ENCODE peak calls at places on chromosomes 2 and 18, in eight cellular contexts. K, N, M, V, Y, W, X and A are unnamed samples.

GRCh38 chr2:9964334-9964980 is 13.0 kb downstream of the GRHL1 start:
- DNase-seq in K (no peak), N (no peak), M (no peak), V (no peak), Y (no peak), W (no peak), X (no peak), A (no peak)

GRCh38 chr2:67783026-67783425 is 279.8 kb downstream of the C1D start:
- DNase-seq in K (no peak), N (no peak), M (no peak), V (no peak), Y (no peak), W (no peak), X (no peak), A (no peak)

GRCh38 chr18:75563150-75563549 is 135.6 kb upstream of the SMIM21 start:
- DNase-seq in K (no peak), N (no peak), M (no peak), V (no peak), Y (no peak), W (no peak), X (no peak), A (no peak)

GRCh38 chr18:61414116-61414515 is 80.9 kb downstream of the CDH20 start:
- DNase-seq in K (no peak), N (no peak), M (no peak), V (no peak), Y (no peak), W (no peak), X (no peak), A (no peak)

GRCh38 chr2:224407241-224407680 is 5.4 kb upstream of the FAM124B start:
- DNase-seq in K (no peak), N (no peak), M (no peak), V (no peak), Y (no peak), W (peak), X (no peak), A (no peak)

GRCh38 chr2:101998556-101999121 is 6.9 kb downstream of the IL1R2 start:
- DNase-seq in K (no peak), N (no peak), M (no peak), V (no peak), Y (no peak), W (no peak), X (no peak), A (peak)

GRCh38 chr2:10448208-10448645 is at the start of gene ODC1:
- DNase-seq in K (peak), N (peak), M (peak), V (peak), Y (peak), W (peak), X (no peak), A (peak)

GRCh38 chr2:45170976-45171514 is 161.8 kb upstream of the SIX2 start:
- DNase-seq in K (no peak), N (no peak), M (no peak), V (no peak), Y (no peak), W (no peak), X (no peak), A (no peak)

GRCh38 chr2:205902041-205902898 is 183.7 kb downstream of the INO80D start:
- DNase-seq in K (peak), N (peak), M (no peak), V (no peak), Y (peak), W (no peak), X (no peak), A (no peak)

GRCh38 chr2:188979119-188979729 is 5.1 kb downstream of the COL3A1 start:
- DNase-seq in K (no peak), N (no peak), M (no peak), V (no peak), Y (no peak), W (no peak), X (no peak), A (no peak)

GRCh38 chr18:74579704-74580103 is 18.0 kb upstream of the ZNF407 start:
- DNase-seq in K (no peak), N (no peak), M (peak), V (no peak), Y (no peak), W (no peak), X (no peak), A (no peak)

GRCh38 chr2:196166876-196167275 is 4.5 kb downstream of the STK17B start:
- DNase-seq in K (no peak), N (no peak), M (no peak), V (no peak), Y (no peak), W (peak), X (no peak), A (peak)

GRCh38 chr2:54500404-54501147 is 44.4 kb downstream of the SPTBN1 start:
- DNase-seq in K (no peak), N (no peak), M (no peak), V (no peak), Y (no peak), W (no peak), X (no peak), A (no peak)

GRCh38 chr2:130374587-130375290 is 18.9 kb downstream of the PTPN18 start:
- DNase-seq in K (no peak), N (no peak), M (no peak), V (no peak), Y (no peak), W (no peak), X (no peak), A (no peak)

GRCh38 chr2:231795525-231796327 is 9.5 kb downstream of the COPS7B start:
- DNase-seq in K (peak), N (no peak), M (no peak), V (peak), Y (peak), W (peak), X (no peak), A (peak)

GRCh38 chr2:63047534-63048281 is 2.9 kb upstream of the OTX1 start:
- DNase-seq in K (no peak), N (no peak), M (peak), V (no peak), Y (peak), W (no peak), X (no peak), A (peak)

GRCh38 chr2:217956895-217957457 is 45.8 kb downstream of the TNS1 start:
- DNase-seq in K (no peak), N (no peak), M (no peak), V (no peak), Y (no peak), W (no peak), X (no peak), A (no peak)

GRCh38 chr2:65349863-65350262 is 82.5 kb downstream of the SPRED2 start:
- DNase-seq in K (no peak), N (peak), M (no peak), V (no peak), Y (peak), W (peak), X (no peak), A (no peak)

GRCh38 chr18:8951491-8951890 is 151.0 kb upstream of the NDUFV2 start:
- DNase-seq in K (no peak), N (peak), M (no peak), V (no peak), Y (no peak), W (no peak), X (no peak), A (no peak)

GRCh38 chr2:239265681-239266435 is 135.0 kb downstream of the HDAC4 start:
- DNase-seq in K (no peak), N (no peak), M (no peak), V (no peak), Y (no peak), W (no peak), X (no peak), A (no peak)

GRCh38 chr2:96555146-96555610 is 18.6 kb downstream of the ARID5A start:
- DNase-seq in K (no peak), N (no peak), M (no peak), V (no peak), Y (no peak), W (no peak), X (no peak), A (no peak)

GRCh38 chr2:165539985-165540384 is 70.5 kb downstream of the CSRNP3 start:
- DNase-seq in K (no peak), N (no peak), M (no peak), V (no peak), Y (no peak), W (no peak), X (no peak), A (no peak)

GRCh38 chr2:69291004-69291650 is 95.9 kb downstream of the GFPT1 start:
- DNase-seq in K (peak), N (no peak), M (no peak), V (no peak), Y (no peak), W (no peak), X (no peak), A (no peak)

GRCh38 chr2:117980381-117980780 is 33.5 kb downstream of the CCDC93 start:
- DNase-seq in K (no peak), N (no peak), M (no peak), V (no peak), Y (no peak), W (no peak), X (no peak), A (no peak)

GRCh38 chr2:110120171-110121051 is 4.8 kb upstream of the MALL start:
- DNase-seq in K (no peak), N (no peak), M (no peak), V (no peak), Y (no peak), W (peak), X (no peak), A (no peak)

GRCh38 chr2:101253713-101254085 is 1.0 kb downstream of the CNOT11 start:
- DNase-seq in K (no peak), N (no peak), M (no peak), V (no peak), Y (no peak), W (peak), X (no peak), A (peak)

GRCh38 chr2:133477614-133477990 is 90.7 kb downstream of the NCKAP5 start:
- DNase-seq in K (no peak), N (no peak), M (no peak), V (no peak), Y (no peak), W (no peak), X (no peak), A (no peak)

GRCh38 chr2:113716291-113716690 is 40.2 kb downstream of the SLC35F5 start:
- DNase-seq in K (no peak), N (no peak), M (no peak), V (no peak), Y (no peak), W (no peak), X (no peak), A (no peak)

GRCh38 chr2:191869178-191869577 is 22.3 kb upstream of the CAVIN2 start:
- DNase-seq in K (peak), N (peak), M (peak), V (peak), Y (no peak), W (peak), X (peak), A (peak)

GRCh38 chr18:67385455-67385854 is 131.1 kb downstream of the DSEL start:
- DNase-seq in K (peak), N (no peak), M (no peak), V (no peak), Y (no peak), W (peak), X (no peak), A (no peak)

GRCh38 chr2:60523987-60524386 is 29.5 kb downstream of the BCL11A start:
- DNase-seq in K (no peak), N (no peak), M (no peak), V (no peak), Y (no peak), W (no peak), X (no peak), A (no peak)

GRCh38 chr2:152445375-152445774 is 110.4 kb downstream of the FMNL2 start:
- DNase-seq in K (no peak), N (no peak), M (no peak), V (no peak), Y (no peak), W (no peak), X (no peak), A (no peak)

DNA sequence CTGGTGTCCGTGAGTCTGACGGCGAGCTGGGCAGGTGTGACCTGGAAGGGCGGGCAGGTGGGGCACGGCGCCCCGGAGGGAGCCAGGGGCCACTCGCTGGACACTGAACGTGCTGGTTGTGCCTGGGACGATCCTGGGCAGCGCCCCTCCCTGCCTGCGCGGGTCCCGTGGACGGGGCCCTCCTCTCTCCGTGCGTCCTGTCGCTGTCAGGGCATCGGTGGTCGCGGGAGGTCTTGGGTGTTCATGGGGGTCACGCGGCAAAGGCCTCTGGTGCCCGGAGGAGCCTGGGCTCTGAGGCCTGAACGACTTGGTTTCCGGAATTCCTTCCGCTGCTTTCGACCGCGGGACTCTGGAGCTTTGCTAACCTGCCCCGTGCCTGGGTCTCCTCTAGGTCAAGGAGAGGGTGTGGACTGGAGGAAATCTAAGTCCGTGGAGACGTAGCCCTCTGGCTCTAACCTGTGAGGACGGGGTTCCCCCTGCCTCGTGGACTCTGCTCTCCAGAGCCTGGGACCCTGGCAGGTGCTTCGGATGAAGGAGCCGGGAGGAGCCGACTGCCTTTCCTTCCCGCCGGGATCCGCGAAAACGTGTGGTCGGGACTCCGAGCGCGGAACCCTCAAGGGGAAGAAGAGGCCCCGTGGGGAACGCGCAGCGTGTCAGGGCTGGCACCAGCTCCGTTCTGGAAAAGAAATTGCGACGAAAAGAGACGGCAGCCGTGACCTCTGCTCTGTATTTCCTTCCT is 14.7 kb downstream of the SOX11 start:
- DNase-seq in K (no peak), N (no peak), M (no peak), V (no peak), Y (peak), W (no peak), X (no peak), A (no peak)
- TF ChIP-seq MAX in K (no peak), N (no peak), M (no peak), V (no peak), Y (no peak), W (no peak), X (peak), A (no peak)

GRCh38 chr2:49954074-49954473 is 799.8 kb upstream of the FSHR start:
- DNase-seq in K (no peak), N (no peak), M (no peak), V (no peak), Y (no peak), W (no peak), X (no peak), A (no peak)
- TF ChIP-seq MAX in K (no peak), N (no peak), M (no peak), V (no peak), Y (no peak), W (no peak), X (no peak), A (no peak)

DNA sequence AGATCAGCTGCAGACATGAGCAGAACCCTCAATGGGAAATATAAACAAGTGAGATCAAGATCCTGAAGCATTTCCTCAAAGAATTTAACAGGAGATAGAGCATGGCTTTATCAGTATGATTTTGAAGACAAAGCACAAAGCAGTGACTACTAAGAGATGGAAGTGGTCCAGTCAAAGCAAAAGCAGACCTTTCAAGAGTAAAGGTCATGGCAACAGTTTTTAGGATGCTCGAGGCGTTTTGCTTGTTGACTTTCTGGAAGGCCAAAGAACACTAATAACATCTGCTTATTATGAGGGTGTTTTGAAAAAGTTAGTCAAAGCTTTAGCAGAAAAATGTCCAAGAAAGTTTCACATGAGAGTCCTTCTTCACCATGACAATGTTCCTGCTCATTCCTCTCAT is 128.5 kb downstream of the KCNE4 start:
- DNase-seq in K (no peak), N (no peak), M (no peak), V (no peak), Y (no peak), W (peak), X (no peak), A (no peak)
- TF ChIP-seq MAX in K (no peak), N (no peak), M (no peak), V (no peak), Y (no peak), W (no peak), X (no peak), A (no peak)

DNA sequence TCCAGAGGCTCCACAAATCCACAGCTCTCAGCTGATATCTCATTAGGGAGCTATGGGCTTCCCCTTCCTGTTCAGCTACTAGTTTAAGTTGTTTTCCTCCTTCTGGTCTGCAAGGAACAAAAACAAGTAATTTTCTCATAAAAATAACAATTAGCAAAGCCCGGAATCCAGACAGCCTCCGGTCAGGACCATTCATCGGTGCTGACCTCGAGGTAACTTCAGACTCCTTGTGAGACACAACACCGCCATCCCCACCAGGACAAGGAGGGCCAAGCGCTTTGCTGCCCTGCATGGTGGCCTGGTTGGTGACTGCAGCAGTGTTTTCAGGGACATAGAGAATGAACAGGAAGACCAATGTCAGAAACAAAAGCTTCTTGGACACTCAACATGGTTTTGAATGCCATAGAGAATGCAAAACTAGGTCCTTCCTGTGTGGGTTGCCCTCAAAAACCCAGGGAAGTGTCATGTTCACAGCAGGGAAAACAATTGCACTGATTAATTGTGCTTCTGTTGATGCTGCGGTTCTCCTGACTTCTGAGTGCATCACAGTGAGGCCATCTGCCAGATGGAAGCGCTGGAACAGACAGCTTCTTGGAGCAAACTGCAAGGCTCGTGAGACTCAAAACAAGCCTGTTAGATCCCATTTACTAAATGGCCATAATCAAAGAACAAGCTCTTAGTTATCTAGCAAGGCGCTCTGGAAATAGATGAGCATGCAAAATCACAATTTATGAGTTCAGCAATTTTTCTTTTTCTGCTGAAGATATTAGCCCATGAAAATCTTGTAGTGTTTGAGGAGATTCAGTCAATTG is 77.1 kb downstream of the HS1BP3 start:
- DNase-seq in K (no peak), N (no peak), M (no peak), V (no peak), Y (no peak), W (peak), X (no peak), A (no peak)
- TF ChIP-seq MAX in K (no peak), N (no peak), M (no peak), V (no peak), Y (no peak), W (no peak), X (no peak), A (no peak)

GRCh38 chr2:201980946-201981345 is 52.7 kb upstream of the FZD7 start:
- DNase-seq in K (no peak), N (no peak), M (no peak), V (no peak), Y (no peak), W (no peak), X (no peak), A (no peak)
- TF ChIP-seq MAX in K (no peak), N (no peak), M (no peak), V (no peak), Y (no peak), W (no peak), X (no peak), A (no peak)

GRCh38 chr2:1884933-1885580 is 140.7 kb upstream of the PXDN start:
- DNase-seq in K (no peak), N (no peak), M (no peak), V (no peak), Y (no peak), W (peak), X (no peak), A (no peak)
- TF ChIP-seq MAX in K (no peak), N (no peak), M (no peak), V (no peak), Y (no peak), W (no peak), X (no peak), A (no peak)

DNA sequence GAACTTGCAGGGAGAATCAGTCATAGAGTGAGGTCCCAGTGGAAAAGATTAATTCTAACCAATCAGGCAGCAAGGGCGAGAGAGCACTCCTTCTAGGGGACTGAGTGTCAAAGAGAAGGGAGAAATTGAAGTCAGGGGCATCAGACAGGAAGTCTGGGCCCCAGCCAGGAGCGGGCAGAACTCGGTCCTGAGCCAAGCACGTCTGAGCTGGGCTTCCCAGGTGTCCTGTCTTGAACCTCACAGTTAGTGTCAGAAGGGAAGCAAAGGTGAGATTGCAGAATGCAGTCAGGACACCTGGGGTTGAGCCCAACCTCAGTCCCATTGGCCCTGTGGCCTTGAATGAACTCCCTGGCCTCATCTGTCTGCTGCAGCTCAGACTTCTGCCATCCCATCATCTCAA is 220.9 kb downstream of the SMAD2 start:
- DNase-seq in K (no peak), N (no peak), M (no peak), V (no peak), Y (no peak), W (no peak), X (no peak), A (no peak)
- TF ChIP-seq MAX in K (no peak), N (no peak), M (no peak), V (no peak), Y (no peak), W (no peak), X (no peak), A (no peak)

GRCh38 chr18:51195086-51195601 is 2.3 kb downstream of the MEX3C start:
- DNase-seq in K (no peak), N (no peak), M (no peak), V (no peak), Y (no peak), W (no peak), X (no peak), A (no peak)

GRCh38 chr18:51195602-51196115 is 1.8 kb downstream of the MEX3C start:
- DNase-seq in K (peak), N (no peak), M (peak), V (peak), Y (peak), W (peak), X (no peak), A (peak)

GRCh38 chr18:51196116-51196810 is 1.2 kb downstream of the MEX3C start:
- DNase-seq in K (no peak), N (peak), M (peak), V (no peak), Y (no peak), W (no peak), X (no peak), A (peak)

GRCh38 chr18:51197661-51198424 is at the start of gene MEX3C:
- DNase-seq in K (peak), N (peak), M (peak), V (peak), Y (peak), W (peak), X (peak), A (peak)

GRCh38 chr18:51196811-51197660 is 445 bp downstream of the MEX3C start:
- DNase-seq in K (peak), N (peak), M (peak), V (no peak), Y (peak), W (peak), X (no peak), A (peak)
- TF ChIP-seq MAX in K (no peak), N (no peak), M (no peak), V (no peak), Y (no peak), W (no peak), X (no peak), A (no peak)